ENCODE peak calls at places on chromosomes 16 and 17, in nine cellular contexts. G is EL; Q is T-helper 2 cell; X is aorta; I is esophagus squamous epithelium; J is naive B cell; U is stimulated activated CD8-positive, alpha-beta memory T cell treated with anti-CD3 and anti-CD28 coated beads, Interleukin-15, amount 100 ng/mL, for 1 hour; P is non-pigmented ciliary epithelial cell; V is astrocyte. E is an unnamed sample.

GRCh38 chr16:75254359-75254837 is 3.0 kb upstream of the BCAR1 start:
- DNase-seq in J (no peak), Q (no peak), X (peak; percentile 56), P (no peak), V (no peak), U (no peak), I (no peak), G (peak; percentile 86), E (no peak)

GRCh38 chr17:35117984-35118383 is 1.7 kb downstream of the RAD51D start:
- DNase-seq in J (no peak), I (no peak), V (no peak), U (no peak), G (peak; percentile 31), X (no peak), P (no peak), Q (no peak), E (peak; percentile 3)

GRCh38 chr17:39997543-39997942 is 16.9 kb downstream of the PSMD3 start:
- DNase-seq in I (no peak), J (no peak), Q (no peak), V (no peak), G (no peak), U (no peak), X (no peak), P (no peak), E (no peak)

GRCh38 chr16:30698139-30698815 is 694 bp upstream of the SRCAP start:
- DNase-seq in X (peak; percentile 99), J (peak; percentile 100), Q (peak; percentile 99), P (peak; percentile 45), G (peak; percentile 96), I (peak; percentile 94), V (peak; percentile 71), U (peak; percentile 96), E (peak; percentile 15)

GRCh38 chr17:44112284-44113280 is 10.9 kb downstream of the HDAC5 start:
- DNase-seq in V (no peak), J (no peak), G (no peak), Q (no peak), I (no peak), X (no peak), U (no peak), P (no peak), E (no peak)

GRCh38 chr17:50047488-50048126 is 8.3 kb upstream of the ITGA3 start:
- DNase-seq in I (no peak), G (peak; percentile 93), U (no peak), P (no peak), Q (no peak), X (no peak), J (no peak), V (peak; percentile 83), E (peak; percentile 90)

GRCh38 chr17:43574896-43575525 is 28.9 kb upstream of the ETV4 start:
- DNase-seq in I (no peak), G (no peak), P (no peak), U (no peak), V (no peak), J (no peak), Q (no peak), X (no peak), E (no peak)

GRCh38 chr17:72587156-72587555 is 466.3 kb downstream of the SOX9 start:
- DNase-seq in P (no peak), J (no peak), I (no peak), X (no peak), G (no peak), V (peak; percentile 57), Q (no peak), U (no peak), E (no peak)

GRCh38 chr17:77322534-77323412 is 182.0 kb downstream of the SEC14L1 start:
- DNase-seq in J (peak; percentile 64), X (peak; percentile 95), V (peak; percentile 99), P (peak; percentile 94), G (peak; percentile 99), U (no peak), I (no peak), Q (no peak), E (peak; percentile 86)

GRCh38 chr16:3646348-3646920 is 8.1 kb upstream of the DNASE1 start:
- DNase-seq in G (no peak), V (no peak), I (no peak), X (no peak), Q (no peak), P (no peak), J (no peak), U (no peak), E (no peak)

GRCh38 chr16:1486551-1487390 is 2.0 kb downstream of the PTX4 start:
- DNase-seq in U (no peak), V (no peak), P (no peak), G (no peak), Q (no peak), J (no peak), I (no peak), X (no peak), E (no peak)